ENCODE peak calls at places on chromosome 16, in seven cellular contexts. One of them, this sample, is unnamed.

GRCh38 chr16:22678311-22678710 is 135.7 kb upstream of the HS3ST2 start:
- DNase-seq in AG09309: no peak
- DNase-seq in GM13977: no peak
- DNase-seq in globus pallidus: no peak
- DNase-seq in astrocyte of the spinal cord: no peak
- DNase-seq in CD8-positive, alpha-beta T cell: no peak
- DNase-seq in activated T-helper 9 cell treated with anti-CD3 and anti-CD28 coated beads, Interleukin-2, amount 50 U/mL, for 16 hours: no peak
- DNase-seq in this sample: no peak

GRCh38 chr16:17238285-17239028 is 232.3 kb downstream of the XYLT1 start:
- DNase-seq in AG09309: no peak
- DNase-seq in GM13977: peak; percentile 35
- DNase-seq in globus pallidus: no peak
- DNase-seq in astrocyte of the spinal cord: no peak
- DNase-seq in CD8-positive, alpha-beta T cell: no peak
- DNase-seq in activated T-helper 9 cell treated with anti-CD3 and anti-CD28 coated beads, Interleukin-2, amount 50 U/mL, for 16 hours: no peak
- DNase-seq in this sample: no peak

GRCh38 chr16:58500329-58501241 is 642 bp downstream of the NDRG4 start:
- DNase-seq in AG09309: no peak
- DNase-seq in GM13977: no peak
- DNase-seq in globus pallidus: peak; percentile 25
- DNase-seq in astrocyte of the spinal cord: no peak
- DNase-seq in CD8-positive, alpha-beta T cell: no peak
- DNase-seq in activated T-helper 9 cell treated with anti-CD3 and anti-CD28 coated beads, Interleukin-2, amount 50 U/mL, for 16 hours: no peak
- DNase-seq in this sample: no peak

GRCh38 chr16:2987854-2988253 is 7.6 kb upstream of the PKMYT1 start:
- DNase-seq in AG09309: no peak
- DNase-seq in GM13977: no peak
- DNase-seq in globus pallidus: no peak
- DNase-seq in astrocyte of the spinal cord: no peak
- DNase-seq in CD8-positive, alpha-beta T cell: no peak
- DNase-seq in activated T-helper 9 cell treated with anti-CD3 and anti-CD28 coated beads, Interleukin-2, amount 50 U/mL, for 16 hours: no peak
- DNase-seq in this sample: no peak

GRCh38 chr16:56041556-56042140 is 149.6 kb upstream of the GNAO1 start:
- DNase-seq in AG09309: no peak
- DNase-seq in GM13977: peak; percentile 27
- DNase-seq in globus pallidus: peak; percentile 15
- DNase-seq in astrocyte of the spinal cord: no peak
- DNase-seq in CD8-positive, alpha-beta T cell: no peak
- DNase-seq in activated T-helper 9 cell treated with anti-CD3 and anti-CD28 coated beads, Interleukin-2, amount 50 U/mL, for 16 hours: peak; percentile 2
- DNase-seq in this sample: no peak

GRCh38 chr16:11131706-11132105 is 124.3 kb downstream of the SOCS1 start:
- DNase-seq in AG09309: no peak
- DNase-seq in GM13977: no peak
- DNase-seq in globus pallidus: peak; percentile 26
- DNase-seq in astrocyte of the spinal cord: no peak
- DNase-seq in CD8-positive, alpha-beta T cell: no peak
- DNase-seq in activated T-helper 9 cell treated with anti-CD3 and anti-CD28 coated beads, Interleukin-2, amount 50 U/mL, for 16 hours: no peak
- DNase-seq in this sample: no peak

GRCh38 chr16:55663770-55664677 is 8.2 kb downstream of the SLC6A2 start:
- DNase-seq in AG09309: no peak
- DNase-seq in GM13977: no peak
- DNase-seq in globus pallidus: no peak
- DNase-seq in astrocyte of the spinal cord: no peak
- DNase-seq in CD8-positive, alpha-beta T cell: no peak
- DNase-seq in activated T-helper 9 cell treated with anti-CD3 and anti-CD28 coated beads, Interleukin-2, amount 50 U/mL, for 16 hours: no peak
- DNase-seq in this sample: no peak

GRCh38 chr16:67801889-67802288 is 4.5 kb downstream of the RANBP10 start:
- DNase-seq in AG09309: no peak
- DNase-seq in GM13977: no peak
- DNase-seq in globus pallidus: no peak
- DNase-seq in astrocyte of the spinal cord: no peak
- DNase-seq in CD8-positive, alpha-beta T cell: peak; percentile 20
- DNase-seq in activated T-helper 9 cell treated with anti-CD3 and anti-CD28 coated beads, Interleukin-2, amount 50 U/mL, for 16 hours: no peak
- DNase-seq in this sample: no peak

GRCh38 chr16:83806036-83806435 is 1.7 kb upstream of the HSBP1 start:
- DNase-seq in AG09309: no peak
- DNase-seq in GM13977: peak; percentile 40
- DNase-seq in globus pallidus: no peak
- DNase-seq in astrocyte of the spinal cord: no peak
- DNase-seq in CD8-positive, alpha-beta T cell: no peak
- DNase-seq in activated T-helper 9 cell treated with anti-CD3 and anti-CD28 coated beads, Interleukin-2, amount 50 U/mL, for 16 hours: no peak
- DNase-seq in this sample: no peak

GRCh38 chr16:21283521-21284289 is 5.6 kb upstream of the CRYM start:
- DNase-seq in AG09309: no peak
- DNase-seq in GM13977: peak; percentile 60
- DNase-seq in globus pallidus: no peak
- DNase-seq in astrocyte of the spinal cord: peak; percentile 22
- DNase-seq in CD8-positive, alpha-beta T cell: no peak
- DNase-seq in activated T-helper 9 cell treated with anti-CD3 and anti-CD28 coated beads, Interleukin-2, amount 50 U/mL, for 16 hours: no peak
- DNase-seq in this sample: peak; percentile 34

GRCh38 chr16:27245276-27246231 is 23.0 kb downstream of the NSMCE1 start:
- DNase-seq in AG09309: no peak
- DNase-seq in GM13977: no peak
- DNase-seq in globus pallidus: no peak
- DNase-seq in astrocyte of the spinal cord: peak; percentile 81
- DNase-seq in CD8-positive, alpha-beta T cell: no peak
- DNase-seq in activated T-helper 9 cell treated with anti-CD3 and anti-CD28 coated beads, Interleukin-2, amount 50 U/mL, for 16 hours: peak; percentile 35
- DNase-seq in this sample: peak; percentile 97

GRCh38 chr16:1958715-1959268 is 546 bp upstream of the NDUFB10 start:
- DNase-seq in AG09309: no peak
- DNase-seq in GM13977: no peak
- DNase-seq in globus pallidus: no peak
- DNase-seq in astrocyte of the spinal cord: no peak
- DNase-seq in CD8-positive, alpha-beta T cell: no peak
- DNase-seq in activated T-helper 9 cell treated with anti-CD3 and anti-CD28 coated beads, Interleukin-2, amount 50 U/mL, for 16 hours: no peak
- DNase-seq in this sample: no peak

GRCh38 chr16:88066680-88067529 is 115.7 kb downstream of the BANP start:
- DNase-seq in AG09309: no peak
- DNase-seq in GM13977: no peak
- DNase-seq in globus pallidus: no peak
- DNase-seq in astrocyte of the spinal cord: no peak
- DNase-seq in CD8-positive, alpha-beta T cell: no peak
- DNase-seq in activated T-helper 9 cell treated with anti-CD3 and anti-CD28 coated beads, Interleukin-2, amount 50 U/mL, for 16 hours: no peak
- DNase-seq in this sample: no peak

GRCh38 chr16:49586466-49586865 is 212.9 kb downstream of the C16orf78 start:
- DNase-seq in AG09309: no peak
- DNase-seq in GM13977: no peak
- DNase-seq in globus pallidus: no peak
- DNase-seq in astrocyte of the spinal cord: no peak
- DNase-seq in CD8-positive, alpha-beta T cell: no peak
- DNase-seq in activated T-helper 9 cell treated with anti-CD3 and anti-CD28 coated beads, Interleukin-2, amount 50 U/mL, for 16 hours: no peak
- DNase-seq in this sample: no peak

GRCh38 chr16:82715833-82716232 is 89.1 kb downstream of the CDH13 start:
- DNase-seq in AG09309: peak; percentile 14
- DNase-seq in GM13977: no peak
- DNase-seq in globus pallidus: no peak
- DNase-seq in astrocyte of the spinal cord: no peak
- DNase-seq in CD8-positive, alpha-beta T cell: no peak
- DNase-seq in activated T-helper 9 cell treated with anti-CD3 and anti-CD28 coated beads, Interleukin-2, amount 50 U/mL, for 16 hours: no peak
- DNase-seq in this sample: no peak

GRCh38 chr16:89404561-89404960 is 85.8 kb downstream of the ANKRD11 start:
- DNase-seq in AG09309: no peak
- DNase-seq in GM13977: no peak
- DNase-seq in globus pallidus: no peak
- DNase-seq in astrocyte of the spinal cord: no peak
- DNase-seq in CD8-positive, alpha-beta T cell: no peak
- DNase-seq in activated T-helper 9 cell treated with anti-CD3 and anti-CD28 coated beads, Interleukin-2, amount 50 U/mL, for 16 hours: no peak
- DNase-seq in this sample: no peak

GRCh38 chr16:2237552-2238395 is 1.5 kb downstream of the DNASE1L2 start:
- DNase-seq in AG09309: no peak
- DNase-seq in GM13977: no peak
- DNase-seq in globus pallidus: no peak
- DNase-seq in astrocyte of the spinal cord: no peak
- DNase-seq in CD8-positive, alpha-beta T cell: no peak
- DNase-seq in activated T-helper 9 cell treated with anti-CD3 and anti-CD28 coated beads, Interleukin-2, amount 50 U/mL, for 16 hours: no peak
- DNase-seq in this sample: no peak

GRCh38 chr16:8958344-8958808 is 5.3 kb downstream of the USP7 start:
- DNase-seq in AG09309: no peak
- DNase-seq in GM13977: peak; percentile 37
- DNase-seq in globus pallidus: no peak
- DNase-seq in astrocyte of the spinal cord: peak; percentile 42
- DNase-seq in CD8-positive, alpha-beta T cell: no peak
- DNase-seq in activated T-helper 9 cell treated with anti-CD3 and anti-CD28 coated beads, Interleukin-2, amount 50 U/mL, for 16 hours: no peak
- DNase-seq in this sample: peak; percentile 84

GRCh38 chr16:75292691-75293090 is 41.3 kb upstream of the BCAR1 start:
- DNase-seq in AG09309: no peak
- DNase-seq in GM13977: no peak
- DNase-seq in globus pallidus: no peak
- DNase-seq in astrocyte of the spinal cord: no peak
- DNase-seq in CD8-positive, alpha-beta T cell: no peak
- DNase-seq in activated T-helper 9 cell treated with anti-CD3 and anti-CD28 coated beads, Interleukin-2, amount 50 U/mL, for 16 hours: no peak
- DNase-seq in this sample: no peak

GRCh38 chr16:11635127-11635652 is 33.1 kb upstream of the SNN start:
- DNase-seq in AG09309: no peak
- DNase-seq in GM13977: no peak
- DNase-seq in globus pallidus: no peak
- DNase-seq in astrocyte of the spinal cord: no peak
- DNase-seq in CD8-positive, alpha-beta T cell: no peak
- DNase-seq in activated T-helper 9 cell treated with anti-CD3 and anti-CD28 coated beads, Interleukin-2, amount 50 U/mL, for 16 hours: no peak
- DNase-seq in this sample: no peak

GRCh38 chr16:80570106-80570478 is 29.3 kb downstream of the DYNLRB2 start:
- DNase-seq in AG09309: no peak
- DNase-seq in GM13977: no peak
- DNase-seq in globus pallidus: no peak
- DNase-seq in astrocyte of the spinal cord: peak; percentile 85
- DNase-seq in CD8-positive, alpha-beta T cell: no peak
- DNase-seq in activated T-helper 9 cell treated with anti-CD3 and anti-CD28 coated beads, Interleukin-2, amount 50 U/mL, for 16 hours: no peak
- DNase-seq in this sample: peak; percentile 81

GRCh38 chr16:81608515-81609209 is 164.1 kb downstream of the CMIP start:
- DNase-seq in AG09309: no peak
- DNase-seq in GM13977: peak; percentile 76
- DNase-seq in globus pallidus: no peak
- DNase-seq in astrocyte of the spinal cord: peak; percentile 45
- DNase-seq in CD8-positive, alpha-beta T cell: no peak
- DNase-seq in activated T-helper 9 cell treated with anti-CD3 and anti-CD28 coated beads, Interleukin-2, amount 50 U/mL, for 16 hours: no peak
- DNase-seq in this sample: peak; percentile 71

GRCh38 chr16:85250609-85251223 is 138.4 kb upstream of the CIBAR2 start:
- DNase-seq in AG09309: no peak
- DNase-seq in GM13977: no peak
- DNase-seq in globus pallidus: no peak
- DNase-seq in astrocyte of the spinal cord: no peak
- DNase-seq in CD8-positive, alpha-beta T cell: no peak
- DNase-seq in activated T-helper 9 cell treated with anti-CD3 and anti-CD28 coated beads, Interleukin-2, amount 50 U/mL, for 16 hours: no peak
- DNase-seq in this sample: no peak

GRCh38 chr16:27539120-27539519 is 10.6 kb downstream of the GTF3C1 start:
- DNase-seq in AG09309: no peak
- DNase-seq in GM13977: no peak
- DNase-seq in globus pallidus: no peak
- DNase-seq in astrocyte of the spinal cord: no peak
- DNase-seq in CD8-positive, alpha-beta T cell: no peak
- DNase-seq in activated T-helper 9 cell treated with anti-CD3 and anti-CD28 coated beads, Interleukin-2, amount 50 U/mL, for 16 hours: no peak
- DNase-seq in this sample: no peak

GRCh38 chr16:85382717-85383118 is 230.4 kb upstream of the GSE1 start:
- DNase-seq in AG09309: no peak
- DNase-seq in GM13977: no peak
- DNase-seq in globus pallidus: no peak
- DNase-seq in astrocyte of the spinal cord: no peak
- DNase-seq in CD8-positive, alpha-beta T cell: no peak
- DNase-seq in activated T-helper 9 cell treated with anti-CD3 and anti-CD28 coated beads, Interleukin-2, amount 50 U/mL, for 16 hours: no peak
- DNase-seq in this sample: no peak

GRCh38 chr16:66510711-66511614 is 39.0 kb downstream of the TK2 start:
- DNase-seq in AG09309: no peak
- DNase-seq in GM13977: no peak
- DNase-seq in globus pallidus: no peak
- DNase-seq in astrocyte of the spinal cord: no peak
- DNase-seq in CD8-positive, alpha-beta T cell: no peak
- DNase-seq in activated T-helper 9 cell treated with anti-CD3 and anti-CD28 coated beads, Interleukin-2, amount 50 U/mL, for 16 hours: no peak
- DNase-seq in this sample: no peak

GRCh38 chr16:4298761-4299522 is 16.9 kb upstream of the GLIS2 start:
- DNase-seq in AG09309: peak; percentile 69
- DNase-seq in GM13977: no peak
- DNase-seq in globus pallidus: no peak
- DNase-seq in astrocyte of the spinal cord: peak; percentile 91
- DNase-seq in CD8-positive, alpha-beta T cell: no peak
- DNase-seq in activated T-helper 9 cell treated with anti-CD3 and anti-CD28 coated beads, Interleukin-2, amount 50 U/mL, for 16 hours: no peak
- DNase-seq in this sample: peak; percentile 83

GRCh38 chr16:81175325-81175891 is 63.1 kb upstream of the BCO1 start:
- DNase-seq in AG09309: peak; percentile 33
- DNase-seq in GM13977: no peak
- DNase-seq in globus pallidus: no peak
- DNase-seq in astrocyte of the spinal cord: peak; percentile 45
- DNase-seq in CD8-positive, alpha-beta T cell: no peak
- DNase-seq in activated T-helper 9 cell treated with anti-CD3 and anti-CD28 coated beads, Interleukin-2, amount 50 U/mL, for 16 hours: no peak
- DNase-seq in this sample: peak; percentile 66

GRCh38 chr16:10138881-10139280 is 43.3 kb downstream of the GRIN2A start:
- DNase-seq in AG09309: no peak
- DNase-seq in GM13977: no peak
- DNase-seq in globus pallidus: no peak
- DNase-seq in astrocyte of the spinal cord: no peak
- DNase-seq in CD8-positive, alpha-beta T cell: no peak
- DNase-seq in activated T-helper 9 cell treated with anti-CD3 and anti-CD28 coated beads, Interleukin-2, amount 50 U/mL, for 16 hours: no peak
- DNase-seq in this sample: no peak

GRCh38 chr16:11672206-11673090 is 4.2 kb downstream of the SNN start:
- DNase-seq in AG09309: no peak
- DNase-seq in GM13977: no peak
- DNase-seq in globus pallidus: no peak
- DNase-seq in astrocyte of the spinal cord: no peak
- DNase-seq in CD8-positive, alpha-beta T cell: no peak
- DNase-seq in activated T-helper 9 cell treated with anti-CD3 and anti-CD28 coated beads, Interleukin-2, amount 50 U/mL, for 16 hours: no peak
- DNase-seq in this sample: no peak

GRCh38 chr16:69187387-69187890 is 475 bp downstream of the SNTB2 start:
- DNase-seq in AG09309: no peak
- DNase-seq in GM13977: peak; percentile 66
- DNase-seq in globus pallidus: peak; percentile 34
- DNase-seq in astrocyte of the spinal cord: no peak
- DNase-seq in CD8-positive, alpha-beta T cell: peak; percentile 23
- DNase-seq in activated T-helper 9 cell treated with anti-CD3 and anti-CD28 coated beads, Interleukin-2, amount 50 U/mL, for 16 hours: peak; percentile 24
- DNase-seq in this sample: no peak